ENCODE peak calls at places on chromosome 7, in eight cellular contexts. M, I, Y, Z, K, R, X and A are unnamed samples.

GRCh38 chr7:156155988-156156733 is 343.9 kb upstream of the SHH start:
- DNase-seq in Y (peak), Z (no peak), X (no peak), I (no peak), R (no peak), M (no peak), K (no peak), A (peak)

GRCh38 chr7:134701272-134701671 is 54.6 kb downstream of the BPGM start:
- DNase-seq in Y (no peak), M (peak), X (no peak), K (no peak), Z (no peak), I (no peak), R (no peak), A (no peak)

GRCh38 chr7:151256410-151257045 is 8.0 kb upstream of the SMARCD3 start:
- DNase-seq in Z (no peak), Y (no peak), K (no peak), X (no peak), I (no peak), M (no peak), R (no peak), A (no peak)

GRCh38 chr7:13822678-13823077 is 166.8 kb downstream of the ETV1 start:
- DNase-seq in R (no peak), I (no peak), K (no peak), Z (no peak), M (no peak), Y (no peak), X (no peak), A (no peak)

GRCh38 chr7:107494315-107494751 is 24.5 kb downstream of the GPR22 start:
- DNase-seq in Y (peak), K (no peak), I (no peak), X (no peak), M (no peak), R (no peak), Z (no peak), A (no peak)

GRCh38 chr7:44278451-44279161 is 46.8 kb downstream of the CAMK2B start:
- DNase-seq in X (peak), K (peak), Y (no peak), I (no peak), M (no peak), R (no peak), Z (no peak), A (peak)

GRCh38 chr7:69088185-69088584 is 510.1 kb upstream of the AUTS2 start:
- DNase-seq in Y (no peak), X (no peak), M (no peak), R (no peak), K (no peak), Z (no peak), I (no peak), A (no peak)

GRCh38 chr7:149664666-149665065 is 108.7 kb downstream of the ZNF467 start:
- DNase-seq in K (no peak), X (no peak), M (no peak), R (no peak), Y (no peak), Z (no peak), I (no peak), A (no peak)

GRCh38 chr7:65509368-65510186 is 135.9 kb downstream of the ZNF92 start:
- DNase-seq in M (peak), Z (no peak), R (no peak), I (no peak), X (no peak), Y (peak), K (peak), A (peak)

GRCh38 chr7:51647931-51648351 is 331.3 kb upstream of the COBL start:
- DNase-seq in K (no peak), X (no peak), R (no peak), M (peak), Z (no peak), I (no peak), Y (peak), A (no peak)

GRCh38 chr7:98805956-98806838 is 63.6 kb downstream of the TMEM130 start:
- DNase-seq in Y (no peak), I (no peak), Z (no peak), X (no peak), K (no peak), M (no peak), R (no peak), A (no peak)

GRCh38 chr7:145848691-145849090 is 267.9 kb upstream of the CNTNAP2 start:
- DNase-seq in K (no peak), Y (peak), R (no peak), X (no peak), M (peak), I (no peak), Z (no peak), A (no peak)

GRCh38 chr7:25894002-25894901 is 257.7 kb upstream of the NFE2L3 start:
- DNase-seq in Y (no peak), K (peak), X (no peak), Z (peak), I (peak), R (no peak), M (peak), A (peak)

GRCh38 chr7:91082854-91083495 is 181.3 kb upstream of the FZD1 start:
- DNase-seq in K (no peak), X (no peak), Y (peak), M (peak), Z (no peak), I (no peak), R (no peak), A (no peak)

GRCh38 chr7:78764571-78764970 is 688.9 kb downstream of the MAGI2 start:
- DNase-seq in M (no peak), I (no peak), Y (no peak), X (no peak), K (no peak), R (no peak), Z (no peak), A (no peak)